ENCODE peak calls at places on chromosomes 11 and 22, in seven cellular contexts. J is tibial artery, E is cardiac muscle cell, P is endothelial cell of umbilical vein, T is body of pancreas, D is BJ, X is neural progenitor cell. O is an unnamed sample.

GRCh38 chr11:68870470-68870869 is 28.8 kb upstream of the CPT1A start:
- DNase-seq in E (peak), P (peak), T (no peak), X (no peak), J (no peak), D (no peak), O (no peak)

GRCh38 chr11:75262436-75262835 is 21.9 kb downstream of the TPBGL start:
- DNase-seq in E (no peak), T (no peak), D (no peak), X (no peak), J (peak), P (no peak), O (no peak)

GRCh38 chr22:17941501-17942406 is 82.6 kb downstream of the MICAL3 start:
- DNase-seq in T (no peak), E (peak), J (no peak), X (no peak), P (no peak), D (no peak), O (no peak)

GRCh38 chr11:36352919-36353318 is 56.8 kb downstream of the PRR5L start:
- DNase-seq in P (no peak), J (no peak), T (no peak), D (no peak), X (no peak), E (no peak), O (no peak)

GRCh38 chr11:44416776-44417175 is 106.8 kb upstream of the ALX4 start:
- DNase-seq in X (no peak), D (no peak), E (no peak), P (no peak), J (no peak), T (no peak), O (no peak)

GRCh38 chr22:30803679-30804078 is 109.0 kb downstream of the OSBP2 start:
- DNase-seq in J (no peak), D (no peak), T (no peak), E (no peak), X (no peak), P (no peak), O (no peak)

GRCh38 chr11:69599502-69599901 is 41.5 kb upstream of the CCND1 start:
- DNase-seq in D (no peak), T (no peak), X (peak), P (no peak), E (no peak), J (no peak), O (no peak)

GRCh38 chr11:69208190-69209037 is 52.7 kb downstream of the SMIM38 start:
- DNase-seq in T (no peak), E (no peak), X (no peak), P (no peak), D (no peak), J (peak), O (no peak)

GRCh38 chr11:44268073-44268806 is 41.7 kb downstream of the ALX4 start:
- DNase-seq in D (no peak), T (no peak), P (no peak), J (peak), X (no peak), E (no peak), O (no peak)

GRCh38 chr11:125348704-125349635 is 147.1 kb downstream of the FEZ1 start:
- DNase-seq in X (peak), E (peak), J (no peak), D (no peak), T (peak), P (peak), O (no peak)

GRCh38 chr11:100872951-100873350 is 185.9 kb downstream of the ARHGAP42 start:
- DNase-seq in X (no peak), P (no peak), D (no peak), J (no peak), E (no peak), T (no peak), O (no peak)

GRCh38 chr11:86571273-86571948 is 101.0 kb downstream of the ME3 start:
- DNase-seq in T (no peak), D (no peak), E (peak), J (no peak), X (peak), P (peak), O (no peak)
- TF ChIP-seq CTCF in T (no peak), D (peak), E (peak), J (no peak), X (peak), P (peak), O (peak)

DNA sequence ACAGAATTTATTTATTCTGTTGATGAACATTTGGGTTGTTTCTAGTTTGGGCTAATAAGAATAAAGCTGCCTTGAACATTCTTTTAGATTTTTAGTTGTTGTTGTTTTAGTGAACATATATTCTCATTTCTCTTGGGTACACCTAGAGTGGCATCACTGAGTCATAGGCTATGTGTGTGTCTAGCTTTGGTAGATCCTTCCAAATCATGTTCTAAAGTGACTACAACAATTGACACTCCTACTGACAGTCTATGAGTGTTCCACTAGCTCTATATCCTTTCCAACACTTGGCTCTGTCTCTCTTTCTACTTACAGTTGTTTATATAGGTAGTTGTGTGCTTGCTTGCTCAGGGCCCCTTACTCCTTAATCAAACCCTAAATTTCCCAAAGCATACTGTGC is 346.0 kb upstream of the NCAM1 start:
- DNase-seq in T (no peak), P (no peak), E (no peak), D (no peak), X (no peak), J (no peak), O (no peak)
- H3K4me3 ChIP-seq in T (no peak), P (no peak), E (no peak), D (no peak), X (no peak), J (no peak), O (no peak)

GRCh38 chr11:10114593-10115404 is 179.2 kb downstream of the SBF2 start:
- DNase-seq in T (no peak), P (no peak), X (no peak), E (no peak), D (no peak), J (no peak), O (no peak)
- TF ChIP-seq CTCF in T (no peak), P (no peak), X (no peak), E (no peak), D (no peak), J (no peak), O (no peak)

GRCh38 chr22:43128116-43128515 is 15.1 kb downstream of the MCAT start:
- DNase-seq in P (no peak), T (no peak), E (no peak), X (no peak), J (no peak), D (no peak), O (no peak)
- H3K4me3 ChIP-seq in P (no peak), T (no peak), E (no peak), X (no peak), J (no peak), D (no peak), O (no peak)

GRCh38 chr11:124109377-124109776 is 5.9 kb upstream of the VWA5A start:
- DNase-seq in X (no peak), D (no peak), T (no peak), E (no peak), P (no peak), J (no peak), O (no peak)

GRCh38 chr11:124113890-124114289 is 1.4 kb upstream of the VWA5A start:
- DNase-seq in E (no peak), J (no peak), D (no peak), X (no peak), T (no peak), P (peak), O (no peak)

GRCh38 chr11:124108158-124108557 is 7.1 kb upstream of the VWA5A start:
- DNase-seq in T (no peak), E (peak), J (no peak), X (peak), D (no peak), P (peak), O (no peak)
- TF ChIP-seq CTCF in T (peak), E (peak), J (no peak), X (peak), D (peak), P (peak), O (no peak)

DNA sequence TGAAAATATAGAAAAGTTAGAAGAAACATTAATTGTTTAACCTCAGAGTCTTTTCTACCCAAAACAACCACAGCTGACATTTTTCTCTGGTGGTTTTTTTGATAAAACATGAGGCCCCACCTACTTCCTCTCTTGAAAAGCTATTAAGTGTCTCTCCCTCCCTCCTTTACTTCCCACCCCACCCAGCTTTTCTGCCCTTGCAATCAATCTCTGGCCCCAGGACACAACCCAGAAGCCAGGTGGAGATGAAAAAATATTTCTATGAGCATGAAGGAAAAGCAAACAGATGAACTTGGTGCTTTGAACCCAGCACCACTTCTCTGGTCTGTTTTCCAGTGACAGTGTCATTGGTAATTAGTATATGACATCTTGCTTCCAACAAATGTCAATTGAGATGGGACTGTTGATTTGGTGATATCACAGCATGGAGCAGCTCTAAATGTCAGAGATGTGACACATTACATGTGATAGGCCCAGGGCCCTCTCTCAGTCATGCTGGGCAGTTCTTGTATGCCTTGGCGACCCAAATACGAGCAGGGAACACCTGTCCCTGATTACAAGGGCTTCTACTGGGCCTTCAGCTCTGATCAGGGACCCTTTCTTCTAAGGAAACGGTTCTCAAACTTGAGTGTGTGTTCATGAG is 23.9 kb upstream of the TMPRSS13 start:
- DNase-seq in J (no peak), P (no peak), E (no peak), X (no peak), D (no peak), T (no peak), O (no peak)
- H3K4me3 ChIP-seq in J (no peak), P (no peak), E (no peak), X (no peak), D (no peak), T (no peak), O (no peak)

DNA sequence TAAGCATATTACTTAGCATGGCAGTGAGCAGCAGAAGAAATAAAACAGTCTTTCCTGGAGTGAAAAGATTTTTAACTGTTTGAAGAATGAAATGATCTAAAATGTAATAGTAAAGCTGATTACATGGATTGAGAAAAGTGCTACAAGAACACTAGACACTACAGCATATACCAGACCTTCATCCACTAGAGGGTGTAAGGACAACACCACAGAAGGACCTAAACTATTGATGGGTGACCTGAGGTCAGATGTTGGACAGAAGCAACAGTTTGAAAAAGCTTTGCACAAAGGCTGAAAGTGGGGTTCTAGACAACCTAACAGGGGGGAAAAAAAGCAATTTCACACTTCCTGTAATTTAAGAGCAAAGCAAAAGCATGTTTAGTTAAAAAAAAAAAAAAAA is 97.7 kb downstream of the RBFOX2 start:
- DNase-seq in D (no peak), T (no peak), J (no peak), E (peak), P (peak), X (peak), O (no peak)
- TF ChIP-seq CTCF in D (peak), T (peak), J (peak), E (peak), P (peak), X (peak), O (peak)

O was measured in AG04449.